ENCODE peak calls at places on chromosome 4, in four cellular contexts. Q, S, P and R are unnamed samples.

GRCh38 chr4:118270492-118270891 is 82.3 kb downstream of the PRSS12 start:
- DNase-seq in Q (peak), S (peak), P (no peak), R (peak)

GRCh38 chr4:7822858-7823257 is 116.8 kb downstream of the AFAP1 start:
- DNase-seq in Q (no peak), S (no peak), P (no peak), R (no peak)

GRCh38 chr4:107978716-107979451 is 10.8 kb upstream of the HADH start:
- DNase-seq in Q (peak), S (no peak), P (no peak), R (no peak)

GRCh38 chr4:122584517-122584916 is 36.3 kb downstream of the IL21 start:
- DNase-seq in Q (no peak), S (no peak), P (no peak), R (no peak)

GRCh38 chr4:93828332-93828829 is at the start of gene ATOH1:
- DNase-seq in Q (no peak), S (peak), P (no peak), R (peak)

GRCh38 chr4:7854697-7855370 is 84.8 kb downstream of the AFAP1 start:
- DNase-seq in Q (no peak), S (no peak), P (peak), R (no peak)

GRCh38 chr4:56892686-56893085 is 15.0 kb upstream of the REST start:
- DNase-seq in Q (no peak), S (no peak), P (no peak), R (no peak)

GRCh38 chr4:84579410-84579791 is 3.5 kb upstream of the CDS1 start:
- DNase-seq in Q (no peak), S (no peak), P (no peak), R (no peak)

GRCh38 chr4:1245481-1246051 is 3.4 kb downstream of the CTBP1 start:
- DNase-seq in Q (no peak), S (no peak), P (no peak), R (no peak)

GRCh38 chr4:158094413-158095110 is 78.3 kb downstream of the GASK1B start:
- DNase-seq in Q (peak), S (no peak), P (no peak), R (no peak)

GRCh38 chr4:146334862-146335449 is 120.6 kb downstream of the REELD1 start:
- DNase-seq in Q (no peak), S (no peak), P (no peak), R (no peak)

GRCh38 chr4:42326524-42326923 is 70.8 kb upstream of the SHISA3 start:
- DNase-seq in Q (no peak), S (no peak), P (no peak), R (no peak)

GRCh38 chr4:2075987-2076907 is 17.1 kb downstream of the NAT8L start:
- DNase-seq in Q (peak), S (no peak), P (no peak), R (no peak)

GRCh38 chr4:145538636-145539035 is 57.0 kb downstream of the SMAD1 start:
- DNase-seq in Q (no peak), S (no peak), P (no peak), R (no peak)

GRCh38 chr4:75630174-75630931 is at the start of gene CDKL2:
- DNase-seq in Q (no peak), S (peak), P (peak), R (peak)

GRCh38 chr4:13903061-13903460 is 275.5 kb upstream of the BOD1L1 start:
- DNase-seq in Q (no peak), S (no peak), P (no peak), R (no peak)

GRCh38 chr4:85595098-85595775 is 120.3 kb downstream of the ARHGAP24 start:
- DNase-seq in Q (no peak), S (no peak), P (no peak), R (no peak)

GRCh38 chr4:121217385-121217784 is 53.3 kb upstream of the TNIP3 start:
- DNase-seq in Q (no peak), S (no peak), P (no peak), R (no peak)

GRCh38 chr4:151798678-151799416 is 38.0 kb upstream of the GATB start:
- DNase-seq in Q (no peak), S (no peak), P (peak), R (no peak)

GRCh38 chr4:168629561-168629960 is 132.7 kb downstream of the PALLD start:
- DNase-seq in Q (no peak), S (no peak), P (no peak), R (no peak)

GRCh38 chr4:67288964-67289363 is 256.3 kb downstream of the CENPC start:
- DNase-seq in Q (peak), S (peak), P (no peak), R (peak)

GRCh38 chr4:5900844-5901243 is 8.0 kb upstream of the CRMP1 start:
- DNase-seq in Q (no peak), S (no peak), P (no peak), R (no peak)

GRCh38 chr4:27692098-27692679 is 831.5 kb downstream of the STIM2 start:
- DNase-seq in Q (peak), S (no peak), P (no peak), R (peak)

GRCh38 chr4:67456577-67457196 is 88.6 kb downstream of the CENPC start:
- DNase-seq in Q (no peak), S (no peak), P (no peak), R (no peak)

GRCh38 chr4:103996059-103996458 is 276.3 kb upstream of the TACR3 start:
- DNase-seq in Q (no peak), S (no peak), P (no peak), R (peak)

GRCh38 chr4:6546681-6547447 is 28.1 kb upstream of the MAN2B2 start:
- DNase-seq in Q (peak), S (peak), P (no peak), R (peak)

GRCh38 chr4:3297066-3297859 is 4.4 kb downstream of the RGS12 start:
- DNase-seq in Q (no peak), S (no peak), P (no peak), R (no peak)

GRCh38 chr4:147727476-147728028 is 4.3 kb upstream of the ARHGAP10 start:
- DNase-seq in Q (no peak), S (no peak), P (no peak), R (no peak)

GRCh38 chr4:78602334-78602733 is 50.8 kb downstream of the ANXA3 start:
- DNase-seq in Q (no peak), S (no peak), P (no peak), R (no peak)

GRCh38 chr4:43680416-43680815 is 768.2 kb downstream of the KCTD8 start:
- DNase-seq in Q (no peak), S (no peak), P (no peak), R (no peak)

GRCh38 chr4:103400405-103400804 is 202.3 kb upstream of the CENPE start:
- DNase-seq in Q (peak), S (no peak), P (peak), R (no peak)

GRCh38 chr4:140856692-140857091 is 100.5 kb upstream of the TBC1D9 start:
- DNase-seq in Q (no peak), S (no peak), P (no peak), R (no peak)

GRCh38 chr4:134807231-134807745 is 605.7 kb upstream of the PABPC4L start:
- DNase-seq in Q (no peak), S (no peak), P (no peak), R (no peak)

GRCh38 chr4:55553442-55553841 is 6.7 kb upstream of the CLOCK start:
- DNase-seq in Q (peak), S (no peak), P (no peak), R (no peak)

GRCh38 chr4:1340861-1341260 is 6.1 kb upstream of the UVSSA start:
- DNase-seq in Q (no peak), S (no peak), P (no peak), R (no peak)

GRCh38 chr4:47926667-47927258 is 12.4 kb upstream of the NFXL1 start:
- DNase-seq in Q (peak), S (peak), P (no peak), R (peak)
- TF ChIP-seq FOXK2 in Q (no peak), S (peak), P (no peak), R (peak)

GRCh38 chr4:186724048-186724860 is 598 bp upstream of the FAT1 start:
- DNase-seq in Q (no peak), S (peak), P (no peak), R (peak)

GRCh38 chr4:186725422-186726149 is 1.9 kb upstream of the FAT1 start:
- DNase-seq in Q (peak), S (peak), P (no peak), R (peak)

GRCh38 chr4:186723207-186724047 is at the start of gene FAT1:
- DNase-seq in Q (peak), S (peak), P (no peak), R (peak)

GRCh38 chr4:186726150-186726439 is 2.4 kb upstream of the FAT1 start:
- DNase-seq in Q (no peak), S (no peak), P (no peak), R (peak)

GRCh38 chr4:186724861-186725419 is 1.3 kb upstream of the FAT1 start:
- DNase-seq in Q (no peak), S (no peak), P (no peak), R (no peak)
- TF ChIP-seq BHLHE40 in Q (no peak), S (no peak), P (no peak), R (no peak)

GRCh38 chr4:40316782-40317635 is 18.1 kb upstream of the CHRNA9 start:
- DNase-seq in Q (peak), S (peak), P (peak), R (peak)
- TF ChIP-seq FOXK2 in Q (no peak), S (peak), P (no peak), R (no peak)

GRCh38 chr4:80489798-80490197 is 154.3 kb downstream of the CFAP299 start:
- DNase-seq in Q (no peak), S (no peak), P (no peak), R (no peak)

GRCh38 chr4:80486603-80487002 is 151.1 kb downstream of the CFAP299 start:
- DNase-seq in Q (no peak), S (no peak), P (no peak), R (no peak)

GRCh38 chr4:80484707-80485106 is 149.2 kb downstream of the CFAP299 start:
- DNase-seq in Q (no peak), S (no peak), P (no peak), R (no peak)
- TF ChIP-seq BHLHE40 in Q (no peak), S (no peak), P (no peak), R (no peak)

DNA sequence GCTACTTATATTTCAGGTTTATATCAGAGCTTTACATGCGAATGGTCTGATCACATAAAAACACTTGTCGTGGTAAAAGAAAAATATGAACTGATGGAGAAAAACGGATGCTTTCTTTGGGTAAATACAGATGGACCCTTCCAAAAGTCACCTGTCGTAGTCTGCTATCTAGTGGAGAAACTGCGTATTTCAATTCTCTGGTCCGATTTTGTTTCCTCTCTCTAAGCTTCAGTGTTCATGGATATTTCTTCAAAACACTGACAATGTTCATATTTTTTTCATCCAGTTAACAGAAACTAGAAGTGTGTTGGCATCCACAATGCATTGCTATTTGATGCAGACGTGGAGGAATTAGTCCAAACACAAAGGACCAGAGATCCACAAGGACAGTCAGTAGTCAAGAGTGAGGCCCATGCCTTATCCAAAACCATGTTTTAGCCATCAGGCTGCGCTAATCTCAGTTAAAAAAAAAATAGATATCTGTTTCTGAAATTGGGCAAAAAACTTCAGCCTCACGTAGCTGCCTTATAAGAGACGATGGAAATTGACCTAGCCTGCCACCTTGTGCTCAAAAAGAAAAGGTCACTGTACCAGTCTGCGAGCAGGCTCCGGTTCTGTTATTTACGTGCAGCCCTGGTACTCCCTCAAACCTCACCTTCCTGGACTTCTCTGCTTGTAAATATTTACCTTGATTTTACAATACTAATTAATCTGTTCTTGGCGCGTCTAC is 16.0 kb downstream of the MEPE start:
- DNase-seq in Q (peak), S (peak), P (no peak), R (peak)
- TF ChIP-seq FOXK2 in Q (no peak), S (no peak), P (no peak), R (no peak)

GRCh38 chr4:77158487-77158861 is 1.5 kb downstream of the CCNG2 start:
- DNase-seq in Q (no peak), S (no peak), P (no peak), R (no peak)
- TF ChIP-seq BHLHE40 in Q (no peak), S (no peak), P (no peak), R (no peak)

GRCh38 chr4:174438711-174439110 is 83.6 kb downstream of the HPGD start:
- DNase-seq in Q (no peak), S (no peak), P (no peak), R (no peak)

GRCh38 chr4:174435981-174436776 is 86.1 kb downstream of the HPGD start:
- DNase-seq in Q (no peak), S (no peak), P (no peak), R (no peak)

GRCh38 chr4:174437324-174437723 is 85.0 kb downstream of the HPGD start:
- DNase-seq in Q (no peak), S (no peak), P (no peak), R (no peak)

GRCh38 chr4:174434455-174434854 is 87.8 kb downstream of the HPGD start:
- DNase-seq in Q (no peak), S (no peak), P (no peak), R (no peak)

DNA sequence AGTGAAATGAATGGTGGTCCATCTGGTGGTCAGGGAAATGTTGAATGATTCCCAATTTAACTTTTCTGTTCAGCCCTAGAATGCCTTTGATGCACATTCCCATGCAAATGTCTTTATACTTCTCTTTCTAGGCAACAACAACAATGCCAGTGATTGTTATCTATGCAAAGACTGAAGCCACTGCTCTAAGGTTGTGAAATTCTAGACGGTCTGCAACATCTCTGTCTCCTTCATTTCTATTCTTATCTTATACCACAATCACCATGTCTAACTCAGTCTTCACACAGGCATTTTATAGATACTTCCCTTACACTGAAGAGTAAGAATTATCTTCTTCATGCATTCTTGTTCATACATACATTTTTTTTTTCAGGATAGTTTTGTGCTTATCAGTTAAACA is 84.5 kb downstream of the HPGD start:
- DNase-seq in Q (no peak), S (no peak), P (no peak), R (no peak)
- TF ChIP-seq FOXK2 in Q (no peak), S (no peak), P (no peak), R (no peak)

DNA sequence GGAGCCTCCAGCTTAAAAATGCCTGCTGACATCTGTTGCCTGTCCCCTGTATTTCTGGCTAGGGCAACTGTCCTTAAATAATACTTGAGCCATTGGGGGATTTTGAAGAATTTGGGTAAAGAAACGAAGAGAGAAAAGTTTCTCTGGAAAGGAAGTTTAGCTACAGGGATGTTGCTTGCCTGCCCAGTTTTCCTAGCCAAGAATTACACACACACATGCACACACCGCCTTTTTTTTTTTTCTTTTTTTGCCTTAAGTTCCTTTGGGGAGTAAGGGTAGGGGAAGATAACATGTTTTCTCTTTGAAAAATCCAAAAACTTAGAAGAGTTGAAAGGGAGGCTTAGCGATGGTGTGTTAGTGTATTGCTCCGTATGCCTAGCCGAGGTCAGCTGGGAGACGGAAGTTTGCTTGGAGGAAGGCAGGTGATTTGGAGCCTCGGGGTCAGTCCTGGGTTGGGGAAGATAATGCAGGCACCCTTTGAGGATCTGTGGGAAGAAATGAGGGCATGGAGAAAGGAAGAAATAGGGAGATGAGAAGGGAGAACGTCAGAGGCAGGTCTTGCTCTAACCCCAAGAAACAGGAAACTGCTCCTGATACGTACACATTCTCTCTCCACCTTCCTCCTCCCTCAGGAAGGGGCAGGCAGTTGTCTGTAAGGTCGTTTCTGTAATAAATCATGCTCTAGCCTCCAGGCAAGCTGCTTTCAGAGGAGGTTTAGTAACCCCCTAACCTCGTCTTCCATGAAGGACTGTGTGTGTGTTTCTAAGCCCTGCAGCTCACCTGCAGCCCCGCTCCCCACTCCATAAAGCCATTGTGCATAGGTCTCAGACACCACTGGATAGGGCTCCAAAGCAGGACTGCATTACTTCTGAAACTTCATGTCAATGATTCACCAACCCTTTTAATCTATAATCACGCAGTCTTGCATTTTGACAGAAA is 10.5 kb downstream of the KLF3 start:
- DNase-seq in Q (peak), S (peak), P (no peak), R (no peak)
- TF ChIP-seq BHLHE40 in Q (no peak), S (no peak), P (no peak), R (no peak)